ENCODE peak calls at places on chromosomes 5 and 9, in nine cellular contexts. One of them, this sample, is unnamed.

GRCh38 chr5:50299896-50300295 is 141.2 kb downstream of the EMB start:
- DNase-seq in endodermal cell: no peak
- DNase-seq in adrenal gland: no peak
- DNase-seq in CD4-positive, CD25-positive, alpha-beta regulatory T cell: no peak
- DNase-seq in stomach: no peak
- DNase-seq in heart left ventricle: no peak
- DNase-seq in fibroblast of lung: no peak
- DNase-seq in suprapubic skin: no peak
- DNase-seq in osteoblast: no peak
- DNase-seq in this sample: no peak

GRCh38 chr5:7745882-7746735 is 104.8 kb downstream of the CFAP90 start:
- DNase-seq in CD4-positive, CD25-positive, alpha-beta regulatory T cell: no peak
- DNase-seq in osteoblast: no peak
- DNase-seq in endodermal cell: peak; percentile 93
- DNase-seq in stomach: peak; percentile 76
- DNase-seq in suprapubic skin: peak; percentile 81
- DNase-seq in fibroblast of lung: peak; percentile 70
- DNase-seq in adrenal gland: peak; percentile 60
- DNase-seq in heart left ventricle: peak; percentile 53
- DNase-seq in this sample: peak; percentile 84

GRCh38 chr5:16727937-16728336 is 111.1 kb upstream of the RETREG1 start:
- DNase-seq in osteoblast: no peak
- DNase-seq in heart left ventricle: no peak
- DNase-seq in adrenal gland: peak; percentile 15
- DNase-seq in stomach: peak; percentile 79
- DNase-seq in CD4-positive, CD25-positive, alpha-beta regulatory T cell: no peak
- DNase-seq in endodermal cell: no peak
- DNase-seq in fibroblast of lung: no peak
- DNase-seq in suprapubic skin: no peak
- DNase-seq in this sample: peak; percentile 67

GRCh38 chr5:163963881-163964280 is 458.5 kb downstream of the MAT2B start:
- DNase-seq in adrenal gland: no peak
- DNase-seq in CD4-positive, CD25-positive, alpha-beta regulatory T cell: no peak
- DNase-seq in suprapubic skin: no peak
- DNase-seq in heart left ventricle: no peak
- DNase-seq in endodermal cell: no peak
- DNase-seq in stomach: no peak
- DNase-seq in fibroblast of lung: peak; percentile 45
- DNase-seq in osteoblast: no peak
- DNase-seq in this sample: no peak

GRCh38 chr5:39578887-39579497 is 154.2 kb upstream of the DAB2 start:
- DNase-seq in osteoblast: no peak
- DNase-seq in CD4-positive, CD25-positive, alpha-beta regulatory T cell: no peak
- DNase-seq in stomach: no peak
- DNase-seq in adrenal gland: no peak
- DNase-seq in fibroblast of lung: peak; percentile 67
- DNase-seq in heart left ventricle: no peak
- DNase-seq in suprapubic skin: no peak
- DNase-seq in endodermal cell: no peak
- DNase-seq in this sample: no peak

GRCh38 chr5:177128551-177128976 is 5.0 kb upstream of the NSD1 start:
- DNase-seq in CD4-positive, CD25-positive, alpha-beta regulatory T cell: no peak
- DNase-seq in suprapubic skin: no peak
- DNase-seq in heart left ventricle: no peak
- DNase-seq in adrenal gland: peak; percentile 14
- DNase-seq in osteoblast: peak; percentile 85
- DNase-seq in fibroblast of lung: no peak
- DNase-seq in stomach: no peak
- DNase-seq in endodermal cell: no peak
- DNase-seq in this sample: no peak

GRCh38 chr5:110790673-110791072 is 51.9 kb downstream of the SLC25A46 start:
- DNase-seq in endodermal cell: no peak
- DNase-seq in osteoblast: no peak
- DNase-seq in stomach: no peak
- DNase-seq in fibroblast of lung: peak; percentile 89
- DNase-seq in heart left ventricle: no peak
- DNase-seq in adrenal gland: no peak
- DNase-seq in CD4-positive, CD25-positive, alpha-beta regulatory T cell: no peak
- DNase-seq in suprapubic skin: no peak
- DNase-seq in this sample: no peak

GRCh38 chr9:93264338-93265125 is 80.6 kb downstream of the WNK2 start:
- DNase-seq in osteoblast: peak; percentile 59
- DNase-seq in heart left ventricle: no peak
- DNase-seq in CD4-positive, CD25-positive, alpha-beta regulatory T cell: no peak
- DNase-seq in stomach: no peak
- DNase-seq in suprapubic skin: no peak
- DNase-seq in fibroblast of lung: no peak
- DNase-seq in endodermal cell: no peak
- DNase-seq in adrenal gland: no peak
- DNase-seq in this sample: no peak

GRCh38 chr9:77384406-77384805 is 207.1 kb downstream of the VPS13A start:
- DNase-seq in CD4-positive, CD25-positive, alpha-beta regulatory T cell: no peak
- DNase-seq in stomach: no peak
- DNase-seq in suprapubic skin: no peak
- DNase-seq in osteoblast: no peak
- DNase-seq in fibroblast of lung: peak; percentile 90
- DNase-seq in endodermal cell: no peak
- DNase-seq in heart left ventricle: no peak
- DNase-seq in adrenal gland: no peak
- DNase-seq in this sample: no peak

GRCh38 chr5:79488775-79489174 is 25.2 kb downstream of the HOMER1 start:
- DNase-seq in endodermal cell: no peak
- DNase-seq in heart left ventricle: no peak
- DNase-seq in adrenal gland: no peak
- DNase-seq in suprapubic skin: no peak
- DNase-seq in osteoblast: peak; percentile 17
- DNase-seq in fibroblast of lung: peak; percentile 3
- DNase-seq in stomach: no peak
- DNase-seq in CD4-positive, CD25-positive, alpha-beta regulatory T cell: no peak
- DNase-seq in this sample: no peak

DNA sequence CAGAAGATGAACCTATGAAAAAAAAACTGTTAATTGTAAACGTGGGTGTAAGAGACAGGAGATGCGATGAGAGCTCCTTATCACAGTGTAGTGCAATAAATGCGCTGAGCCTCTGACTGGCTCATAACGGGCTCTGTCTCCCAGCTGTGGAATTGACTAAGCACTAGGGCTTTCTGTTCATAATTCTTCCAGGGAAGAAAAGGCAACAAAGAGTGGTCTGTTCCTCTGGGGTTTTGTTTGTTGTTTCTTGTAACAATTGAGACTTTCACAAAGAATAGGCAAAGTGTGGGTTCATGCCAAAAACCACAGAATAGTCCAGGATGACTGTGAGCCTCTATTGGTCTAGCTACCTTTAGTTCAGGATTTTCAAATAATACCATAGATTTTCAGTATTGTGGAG is 39.4 kb downstream of the UBE2QL1 start:
- DNase-seq in stomach: no peak
- DNase-seq in osteoblast: no peak
- DNase-seq in suprapubic skin: no peak
- DNase-seq in endodermal cell: no peak
- DNase-seq in CD4-positive, CD25-positive, alpha-beta regulatory T cell: no peak
- DNase-seq in fibroblast of lung: no peak
- DNase-seq in heart left ventricle: no peak
- DNase-seq in adrenal gland: no peak
- DNase-seq in this sample: no peak
- H3K27me3 ChIP-seq in stomach: peaks cover 4% of the 10 kb centered on the region
- H3K27me3 ChIP-seq in osteoblast: no peaks in the 10 kb centered on the region
- H3K27me3 ChIP-seq in suprapubic skin: peaks cover 3% of the 10 kb centered on the region
- H3K27me3 ChIP-seq in endodermal cell: peaks cover 23% of the 10 kb centered on the region
- H3K27me3 ChIP-seq in CD4-positive, CD25-positive, alpha-beta regulatory T cell: peaks cover 1% of the 10 kb centered on the region
- H3K27me3 ChIP-seq in fibroblast of lung: no peaks in the 10 kb centered on the region
- H3K27me3 ChIP-seq in heart left ventricle: peaks cover 4% of the 10 kb centered on the region
- H3K27me3 ChIP-seq in adrenal gland: no peaks in the 10 kb centered on the region
- H3K27me3 ChIP-seq in this sample: no peaks in the 10 kb centered on the region

GRCh38 chr9:134772331-134772730 is 108.3 kb upstream of the FCN2 start:
- DNase-seq in stomach: no peak
- DNase-seq in fibroblast of lung: no peak
- DNase-seq in endodermal cell: no peak
- DNase-seq in suprapubic skin: no peak
- DNase-seq in osteoblast: no peak
- DNase-seq in heart left ventricle: no peak
- DNase-seq in adrenal gland: no peak
- DNase-seq in CD4-positive, CD25-positive, alpha-beta regulatory T cell: no peak
- DNase-seq in this sample: no peak

GRCh38 chr9:134769084-134769455 is 111.5 kb upstream of the FCN2 start:
- DNase-seq in endodermal cell: no peak
- DNase-seq in heart left ventricle: no peak
- DNase-seq in osteoblast: peak; percentile 90
- DNase-seq in fibroblast of lung: no peak
- DNase-seq in suprapubic skin: no peak
- DNase-seq in stomach: no peak
- DNase-seq in CD4-positive, CD25-positive, alpha-beta regulatory T cell: no peak
- DNase-seq in adrenal gland: no peak
- DNase-seq in this sample: no peak

GRCh38 chr9:134768332-134769083 is 112.1 kb upstream of the FCN2 start:
- DNase-seq in CD4-positive, CD25-positive, alpha-beta regulatory T cell: no peak
- DNase-seq in suprapubic skin: no peak
- DNase-seq in osteoblast: no peak
- DNase-seq in endodermal cell: no peak
- DNase-seq in fibroblast of lung: no peak
- DNase-seq in stomach: no peak
- DNase-seq in adrenal gland: no peak
- DNase-seq in heart left ventricle: no peak
- DNase-seq in this sample: no peak

GRCh38 chr9:134773842-134774241 is 106.8 kb upstream of the FCN2 start:
- DNase-seq in endodermal cell: no peak
- DNase-seq in suprapubic skin: no peak
- DNase-seq in stomach: no peak
- DNase-seq in fibroblast of lung: no peak
- DNase-seq in adrenal gland: no peak
- DNase-seq in osteoblast: no peak
- DNase-seq in heart left ventricle: peak; percentile 46
- DNase-seq in CD4-positive, CD25-positive, alpha-beta regulatory T cell: no peak
- DNase-seq in this sample: no peak

GRCh38 chr9:134770972-134771971 is 109.3 kb upstream of the FCN2 start:
- DNase-seq in heart left ventricle: no peak
- DNase-seq in endodermal cell: no peak
- DNase-seq in suprapubic skin: no peak
- DNase-seq in fibroblast of lung: no peak
- DNase-seq in CD4-positive, CD25-positive, alpha-beta regulatory T cell: no peak
- DNase-seq in stomach: no peak
- DNase-seq in osteoblast: no peak
- DNase-seq in adrenal gland: no peak
- DNase-seq in this sample: no peak
- H3K27ac ChIP-seq in heart left ventricle: no peak overlapping the region
- H3K27ac ChIP-seq in endodermal cell: no peak overlapping the region
- H3K27ac ChIP-seq in suprapubic skin: no peak overlapping the region
- H3K27ac ChIP-seq in fibroblast of lung: no peak overlapping the region
- H3K27ac ChIP-seq in CD4-positive, CD25-positive, alpha-beta regulatory T cell: no peak overlapping the region
- H3K27ac ChIP-seq in stomach: no peak overlapping the region
- H3K27ac ChIP-seq in osteoblast: no peak overlapping the region
- H3K27ac ChIP-seq in adrenal gland: no peak overlapping the region
- H3K27ac ChIP-seq in this sample: no peak overlapping the region

GRCh38 chr5:76952795-76953536 is at the start of gene CRHBP:
- DNase-seq in suprapubic skin: no peak
- DNase-seq in CD4-positive, CD25-positive, alpha-beta regulatory T cell: no peak
- DNase-seq in endodermal cell: peak; percentile 79
- DNase-seq in fibroblast of lung: no peak
- DNase-seq in osteoblast: no peak
- DNase-seq in adrenal gland: no peak
- DNase-seq in stomach: no peak
- DNase-seq in heart left ventricle: no peak
- DNase-seq in this sample: no peak

GRCh38 chr5:76954383-76954763 is 1.5 kb downstream of the CRHBP start:
- DNase-seq in adrenal gland: no peak
- DNase-seq in suprapubic skin: no peak
- DNase-seq in fibroblast of lung: no peak
- DNase-seq in heart left ventricle: no peak
- DNase-seq in stomach: no peak
- DNase-seq in CD4-positive, CD25-positive, alpha-beta regulatory T cell: no peak
- DNase-seq in endodermal cell: peak; percentile 53
- DNase-seq in osteoblast: no peak
- DNase-seq in this sample: no peak

GRCh38 chr5:76956033-76956432 is 3.2 kb downstream of the CRHBP start:
- DNase-seq in CD4-positive, CD25-positive, alpha-beta regulatory T cell: no peak
- DNase-seq in heart left ventricle: no peak
- DNase-seq in fibroblast of lung: no peak
- DNase-seq in adrenal gland: no peak
- DNase-seq in osteoblast: no peak
- DNase-seq in stomach: no peak
- DNase-seq in suprapubic skin: no peak
- DNase-seq in endodermal cell: no peak
- DNase-seq in this sample: no peak

GRCh38 chr5:76958976-76959767 is 6.3 kb downstream of the CRHBP start:
- DNase-seq in endodermal cell: no peak
- DNase-seq in osteoblast: peak; percentile 86
- DNase-seq in fibroblast of lung: peak; percentile 72
- DNase-seq in CD4-positive, CD25-positive, alpha-beta regulatory T cell: no peak
- DNase-seq in stomach: no peak
- DNase-seq in suprapubic skin: no peak
- DNase-seq in adrenal gland: no peak
- DNase-seq in heart left ventricle: no peak
- DNase-seq in this sample: no peak

DNA sequence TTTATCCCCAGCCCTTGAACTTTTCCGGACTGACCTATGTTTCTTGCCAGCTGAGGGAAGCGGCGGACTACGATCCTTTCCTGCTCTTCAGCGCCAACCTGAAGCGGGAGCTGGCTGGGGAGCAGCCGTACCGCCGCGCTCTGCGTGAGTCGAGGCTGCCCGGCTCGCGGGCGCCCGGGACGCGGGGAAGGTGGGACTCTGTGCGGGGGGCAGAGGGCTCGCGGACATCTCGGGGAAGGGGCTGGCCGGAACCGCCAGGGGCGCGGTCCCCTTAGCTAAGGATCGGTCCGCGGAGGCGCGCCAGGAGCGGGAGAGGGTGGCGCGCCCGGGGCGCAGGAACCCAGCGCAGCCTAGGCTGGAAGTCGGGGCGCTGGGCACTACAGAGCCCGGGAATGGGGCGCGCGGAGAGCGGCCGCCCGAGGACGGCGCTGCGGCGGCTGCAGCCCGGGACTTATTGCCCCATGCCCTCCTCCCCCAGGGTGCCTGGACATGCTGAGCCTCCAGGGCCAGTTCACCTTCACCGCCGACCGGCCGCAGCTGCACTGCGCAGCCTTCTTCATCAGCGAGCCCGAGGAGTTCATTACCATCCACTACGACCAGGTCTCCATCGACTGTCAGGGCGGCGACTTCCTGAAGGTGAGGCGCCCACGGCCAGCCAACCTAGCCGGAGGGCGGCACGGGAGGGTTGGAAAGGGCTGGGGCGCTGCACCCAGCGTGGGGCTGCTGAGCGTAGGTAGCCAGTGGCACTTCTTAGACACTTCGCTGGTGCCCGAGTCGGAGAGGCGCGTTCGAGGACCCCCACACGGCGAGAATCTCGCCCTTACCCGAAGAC is 922 bp downstream of the CRHBP start:
- DNase-seq in CD4-positive, CD25-positive, alpha-beta regulatory T cell: no peak
- DNase-seq in heart left ventricle: no peak
- DNase-seq in osteoblast: peak; percentile 58
- DNase-seq in endodermal cell: peak; percentile 79
- DNase-seq in adrenal gland: peak; percentile 13
- DNase-seq in stomach: no peak
- DNase-seq in fibroblast of lung: peak; percentile 23
- DNase-seq in suprapubic skin: no peak
- DNase-seq in this sample: no peak
- H3K27me3 ChIP-seq in CD4-positive, CD25-positive, alpha-beta regulatory T cell: peaks cover 27% of the 10 kb centered on the region
- H3K27me3 ChIP-seq in heart left ventricle: peaks cover 34% of the 10 kb centered on the region
- H3K27me3 ChIP-seq in osteoblast: peaks cover 45% of the 10 kb centered on the region
- H3K27me3 ChIP-seq in endodermal cell: peaks cover 49% of the 10 kb centered on the region
- H3K27me3 ChIP-seq in adrenal gland: peaks cover 16% of the 10 kb centered on the region
- H3K27me3 ChIP-seq in stomach: peaks cover 50% of the 10 kb centered on the region
- H3K27me3 ChIP-seq in fibroblast of lung: peaks cover 27% of the 10 kb centered on the region
- H3K27me3 ChIP-seq in suprapubic skin: peaks cover 33% of the 10 kb centered on the region
- H3K27me3 ChIP-seq in this sample: no peaks in the 10 kb centered on the region

GRCh38 chr5:172875372-172876279 is 41.6 kb downstream of the ERGIC1 start:
- DNase-seq in suprapubic skin: no peak
- DNase-seq in heart left ventricle: no peak
- DNase-seq in stomach: no peak
- DNase-seq in adrenal gland: no peak
- DNase-seq in fibroblast of lung: no peak
- DNase-seq in CD4-positive, CD25-positive, alpha-beta regulatory T cell: no peak
- DNase-seq in endodermal cell: no peak
- DNase-seq in osteoblast: no peak
- DNase-seq in this sample: no peak
- H3K27ac ChIP-seq in suprapubic skin: no peak overlapping the region
- H3K27ac ChIP-seq in heart left ventricle: peak overlapping the region; percentile 96
- H3K27ac ChIP-seq in stomach: peak overlapping the region; percentile 85
- H3K27ac ChIP-seq in adrenal gland: peak overlapping the region; percentile 4
- H3K27ac ChIP-seq in fibroblast of lung: no peak overlapping the region
- H3K27ac ChIP-seq in CD4-positive, CD25-positive, alpha-beta regulatory T cell: no peak overlapping the region
- H3K27ac ChIP-seq in endodermal cell: no peak overlapping the region
- H3K27ac ChIP-seq in osteoblast: peak overlapping the region; percentile 41
- H3K27ac ChIP-seq in this sample: no peak overlapping the region

This sample was measured in pancreas.